ENCODE peak calls at places on chromosomes 2 and 18, in five cellular contexts. L, D, S, V and T are unnamed samples.

GRCh38 chr2:40168546-40168945 is 283.3 kb downstream of the SLC8A1 start:
- DNase-seq in L (no peak), D (no peak), S (no peak), V (no peak), T (no peak)

GRCh38 chr2:69196327-69197117 is 183.5 kb downstream of the ANTXR1 start:
- DNase-seq in L (no peak), D (peak), S (no peak), V (no peak), T (no peak)

GRCh38 chr2:240966906-240967680 is 31.3 kb upstream of the SNED1 start:
- DNase-seq in L (peak), D (no peak), S (peak), V (no peak), T (peak)

GRCh38 chr2:172969171-172969570 is 106.5 kb upstream of the MAP3K20 start:
- DNase-seq in L (no peak), D (no peak), S (no peak), V (no peak), T (no peak)

GRCh38 chr2:111117666-111118454 is 2.9 kb upstream of the BCL2L11 start:
- DNase-seq in L (peak), D (peak), S (peak), V (no peak), T (peak)

GRCh38 chr2:30990176-30990575 is 148.1 kb downstream of the GALNT14 start:
- DNase-seq in L (no peak), D (no peak), S (no peak), V (no peak), T (no peak)

GRCh38 chr2:26245231-26245732 is 543 bp downstream of the HADHB start:
- DNase-seq in L (peak), D (peak), S (no peak), V (no peak), T (no peak)

GRCh38 chr2:260507-261161 is 3.2 kb downstream of the SH3YL1 start:
- DNase-seq in L (no peak), D (peak), S (no peak), V (no peak), T (no peak)

GRCh38 chr18:32772580-32773186 is at the start of gene KLHL14:
- DNase-seq in L (no peak), D (no peak), S (no peak), V (no peak), T (no peak)

GRCh38 chr2:44061876-44062275 is 66.1 kb upstream of the LRPPRC start:
- DNase-seq in L (no peak), D (no peak), S (no peak), V (no peak), T (no peak)

GRCh38 chr18:6624271-6624670 is 105.2 kb upstream of the ARHGAP28 start:
- DNase-seq in L (no peak), D (no peak), S (no peak), V (no peak), T (no peak)

GRCh38 chr18:25350561-25351201 is 1.3 kb downstream of the ZNF521 start:
- DNase-seq in L (no peak), D (peak), S (peak), V (no peak), T (peak)

GRCh38 chr18:68822926-68823325 is 25.0 kb downstream of the CCDC102B start:
- DNase-seq in L (no peak), D (no peak), S (no peak), V (no peak), T (no peak)
- H3K27ac ChIP-seq in L (no peak), D (no peak), S (no peak), V (no peak), T (no peak)

DNA sequence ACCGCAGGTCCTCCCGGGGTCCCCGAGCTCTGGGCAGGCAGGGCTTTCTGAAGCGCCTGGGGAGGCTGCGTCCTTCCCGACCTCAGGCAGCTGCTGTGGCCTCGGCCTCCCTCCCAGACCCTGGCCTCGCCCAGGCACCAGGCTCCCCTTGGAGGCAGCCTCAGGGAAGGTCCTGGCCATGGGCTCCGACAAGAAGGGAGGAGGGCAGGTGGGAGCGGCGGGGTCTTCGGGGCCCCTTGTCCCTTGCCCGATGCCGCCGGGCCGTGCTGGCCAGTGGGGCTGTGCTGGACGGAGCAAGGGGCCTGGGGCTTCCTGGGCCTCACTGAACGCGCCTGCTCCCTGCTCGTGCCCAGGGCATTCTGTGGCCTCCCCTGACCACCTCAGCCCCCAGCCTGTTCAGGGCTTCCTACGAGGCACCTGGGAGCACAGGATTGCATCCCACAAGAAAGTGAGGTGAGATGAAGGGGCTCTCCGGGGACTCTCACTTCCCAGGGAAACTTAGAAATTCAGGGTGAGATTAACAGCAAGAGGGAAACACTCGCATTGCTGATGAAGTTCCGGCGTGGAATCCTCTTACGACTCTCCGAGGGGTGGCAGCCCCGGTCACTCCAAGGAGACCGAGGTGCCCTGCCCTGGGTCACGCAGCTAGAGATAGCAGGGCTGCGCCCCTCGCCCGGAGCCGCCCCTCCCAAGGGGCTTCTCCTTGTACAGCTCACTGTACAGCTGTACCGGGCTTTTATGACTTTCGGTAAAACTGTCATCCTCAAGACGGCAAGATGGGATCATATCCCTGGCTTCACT is 792 bp downstream of the MFSD2B start:
- DNase-seq in L (no peak), D (no peak), S (no peak), V (no peak), T (no peak)
- H3K27ac ChIP-seq in L (no peak), D (no peak), S (no peak), V (no peak), T (no peak)

GRCh38 chr2:20674974-20675679 is 8.2 kb downstream of the GDF7 start:
- DNase-seq in L (no peak), D (no peak), S (peak), V (no peak), T (peak)
- H3K27ac ChIP-seq in L (peak), D (no peak), S (peak), V (no peak), T (peak)

GRCh38 chr2:102032368-102033027 is 40.7 kb downstream of the IL1R2 start:
- DNase-seq in L (no peak), D (peak), S (no peak), V (no peak), T (no peak)
- H3K27ac ChIP-seq in L (peak), D (peak), S (no peak), V (no peak), T (peak)

DNA sequence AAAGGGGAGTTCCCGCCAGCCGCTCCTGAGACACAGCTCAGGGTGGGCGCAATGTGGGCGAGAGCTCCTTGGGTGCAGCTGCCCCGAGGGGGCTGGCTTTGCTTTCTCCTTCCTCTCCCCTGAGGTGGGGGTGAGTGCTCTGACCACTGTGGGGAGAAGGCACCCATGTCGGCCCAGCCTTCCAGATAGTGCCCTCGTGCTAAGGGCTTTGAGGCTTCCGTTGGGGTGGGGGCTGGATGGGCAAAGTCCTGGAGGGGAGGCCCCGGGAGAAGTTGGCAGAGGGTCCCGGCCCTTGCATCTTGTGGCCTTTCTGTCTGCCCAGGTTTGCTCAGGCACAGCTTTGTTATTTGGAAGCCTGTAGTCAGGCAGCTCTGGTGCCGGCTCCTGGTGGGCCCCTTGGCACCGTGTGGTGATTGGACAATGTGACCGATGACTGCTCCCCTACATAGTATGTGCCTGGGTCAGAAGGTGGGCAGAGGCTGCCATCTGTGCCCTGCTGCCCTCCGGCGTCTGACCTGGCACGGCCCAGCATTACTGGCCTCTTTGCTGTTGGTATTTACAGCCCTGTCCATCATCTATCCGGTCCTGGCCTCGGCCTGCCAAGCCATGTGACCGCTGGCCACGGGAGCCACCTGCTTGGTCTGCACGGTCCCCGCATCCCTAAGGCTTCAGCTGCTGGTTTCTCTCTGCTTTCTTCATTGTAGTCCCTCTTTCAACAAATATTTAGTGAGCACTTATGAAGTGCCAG is 50.8 kb downstream of the TWIST2 start:
- DNase-seq in L (no peak), D (no peak), S (no peak), V (no peak), T (no peak)
- H3K27ac ChIP-seq in L (no peak), D (no peak), S (no peak), V (no peak), T (no peak)

DNA sequence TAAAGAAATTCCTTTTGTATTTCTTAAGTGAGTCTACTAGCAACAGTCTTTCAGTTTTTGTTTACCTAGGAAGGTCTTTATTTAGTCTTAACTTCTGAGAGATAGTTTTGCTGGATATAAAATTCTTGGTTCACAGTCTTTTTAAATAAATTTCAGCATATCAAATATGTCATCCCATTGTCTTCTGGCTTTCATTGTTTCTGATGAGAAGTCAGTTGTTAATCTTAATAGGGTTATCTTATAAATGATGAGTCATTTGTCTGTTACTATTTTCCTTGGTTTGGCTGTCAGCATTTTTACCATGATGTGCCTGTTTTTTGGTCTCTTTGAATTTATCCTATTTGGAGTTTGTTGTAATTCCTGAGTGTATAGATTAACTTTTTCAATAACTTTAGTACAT is 129.3 kb downstream of the FAM210A start:
- DNase-seq in L (no peak), D (no peak), S (no peak), V (no peak), T (no peak)
- H3K27ac ChIP-seq in L (no peak), D (no peak), S (no peak), V (no peak), T (no peak)